ENCODE peak calls at places on chromosomes 4 and X, in five cellular contexts. D, J, V, C and H are unnamed samples.

GRCh38 chr4:76206222-76206942 is 7.2 kb downstream of the SCARB2 start:
- DNase-seq in V (no peak), D (no peak), J (no peak), C (no peak), H (peak)

GRCh38 chr4:88054909-88055308 is 47.5 kb downstream of the PKD2 start:
- DNase-seq in J (peak), D (no peak), V (peak), C (no peak), H (no peak)

GRCh38 chr4:182730791-182731190 is 186.4 kb downstream of the DCTD start:
- DNase-seq in J (no peak), V (no peak), D (no peak), C (no peak), H (no peak)

GRCh38 chr4:145734576-145735329 is 54.8 kb downstream of the C4orf51 start:
- DNase-seq in J (peak), C (no peak), D (no peak), V (no peak), H (no peak)

GRCh38 chr4:36292551-36293188 is 11.3 kb downstream of the DTHD1 start:
- DNase-seq in D (no peak), V (no peak), J (no peak), C (no peak), H (no peak)

GRCh38 chrX:44651347-44651746 is 108.7 kb upstream of the FUNDC1 start:
- DNase-seq in D (no peak), C (no peak), J (peak), V (peak), H (peak)

GRCh38 chr4:122865421-122865820 is 38.8 kb downstream of the FGF2 start:
- DNase-seq in D (no peak), C (no peak), V (no peak), J (no peak), H (no peak)

GRCh38 chrX:111719426-111720210 is 38.6 kb downstream of the ALG13 start:
- DNase-seq in D (no peak), V (no peak), C (no peak), J (no peak), H (no peak)

GRCh38 chr4:140092094-140092820 is 61.7 kb downstream of the MAML3 start:
- DNase-seq in J (peak), D (no peak), C (no peak), V (peak), H (no peak)

GRCh38 chr4:151610229-151610628 is 150.6 kb downstream of the GATB start:
- DNase-seq in V (no peak), J (no peak), D (no peak), C (no peak), H (no peak)

GRCh38 chrX:10022580-10023245 is 55.6 kb downstream of the CLDN34 start:
- DNase-seq in C (no peak), D (no peak), V (no peak), J (peak), H (no peak)

GRCh38 chrX:130523460-130524394 is 121.9 kb downstream of the RBMX2 start:
- DNase-seq in C (no peak), V (peak), J (peak), D (no peak), H (no peak)

GRCh38 chrX:154695913-154696312 is 42.5 kb upstream of the CTAG2 start:
- DNase-seq in C (no peak), V (no peak), D (no peak), J (no peak), H (no peak)

GRCh38 chrX:150983526-150984163 is 510 bp downstream of the HMGB3 start:
- DNase-seq in C (no peak), J (no peak), V (no peak), D (no peak), H (no peak)

GRCh38 chrX:97290199-97290598 is 406.5 kb downstream of the RPA4 start:
- DNase-seq in V (no peak), C (no peak), D (no peak), J (no peak), H (no peak)

GRCh38 chr4:132218406-132218805 is 930.7 kb upstream of the PCDH10 start:
- DNase-seq in J (no peak), D (no peak), V (no peak), C (no peak), H (no peak)

GRCh38 chr4:38383646-38384121 is 280.3 kb upstream of the KLF3 start:
- DNase-seq in J (no peak), C (no peak), D (no peak), V (no peak), H (no peak)

GRCh38 chrX:19863237-19864223 is 23.9 kb downstream of the SH3KBP1 start:
- DNase-seq in C (no peak), V (no peak), J (no peak), D (no peak), H (no peak)

GRCh38 chr4:111537861-111538260 is 607.4 kb upstream of the FAM241A start:
- DNase-seq in C (no peak), V (no peak), J (peak), D (no peak), H (no peak)

GRCh38 chr4:4590496-4590895 is 48.6 kb upstream of the STX18 start:
- DNase-seq in J (peak), V (no peak), D (no peak), C (no peak), H (no peak)

GRCh38 chrX:47191331-47191730 is 2.3 kb upstream of the UBA1 start:
- DNase-seq in J (peak), V (peak), C (peak), D (peak), H (no peak)

GRCh38 chrX:69539437-69539836 is 35.3 kb downstream of the NALF2 start:
- DNase-seq in V (no peak), J (no peak), C (no peak), D (no peak), H (no peak)

GRCh38 chrX:147953976-147954375 is 27.2 kb upstream of the FMR1NB start:
- DNase-seq in J (no peak), D (no peak), V (no peak), C (no peak), H (no peak)

GRCh38 chr4:41379230-41379629 is 122.5 kb downstream of the UCHL1 start:
- DNase-seq in J (peak), V (no peak), D (no peak), C (no peak), H (no peak)

GRCh38 chr4:101019941-101020401 is 327.4 kb downstream of the PPP3CA start:
- DNase-seq in C (no peak), J (no peak), V (no peak), D (no peak), H (no peak)

GRCh38 chr4:42643685-42644084 is 13.2 kb downstream of the ATP8A1 start:
- DNase-seq in C (no peak), D (no peak), J (no peak), V (no peak), H (no peak)

GRCh38 chr4:3870567-3870962 is 104.4 kb downstream of the ADRA2C start:
- DNase-seq in C (no peak), D (no peak), J (no peak), V (no peak), H (no peak)